ENCODE peak calls at places on chromosomes 2 and 18, in seven cellular contexts. One of them, this sample, is unnamed.

GRCh38 chr2:26528186-26528585 is 50.3 kb upstream of the OTOF start:
- DNase-seq in K562: no peak
- DNase-seq in gastrocnemius medialis: no peak
- DNase-seq in prostate gland: no peak
- DNase-seq in HepG2: no peak
- DNase-seq in ovary: no peak
- DNase-seq in heart left ventricle: no peak
- DNase-seq in this sample: no peak

GRCh38 chr2:82790277-82791021 is 1668.6 kb downstream of the SUCLG1 start:
- DNase-seq in gastrocnemius medialis: no peak
- DNase-seq in K562: no peak
- DNase-seq in ovary: no peak
- DNase-seq in HepG2: peak
- DNase-seq in prostate gland: no peak
- DNase-seq in heart left ventricle: no peak
- DNase-seq in this sample: no peak

GRCh38 chr2:181178823-181179412 is 198.5 kb downstream of the UBE2E3 start:
- DNase-seq in HepG2: peak
- DNase-seq in K562: no peak
- DNase-seq in heart left ventricle: no peak
- DNase-seq in prostate gland: no peak
- DNase-seq in gastrocnemius medialis: no peak
- DNase-seq in ovary: no peak
- DNase-seq in this sample: peak

GRCh38 chr2:235508371-235509160 is 14.7 kb downstream of the AGAP1 start:
- DNase-seq in K562: no peak
- DNase-seq in heart left ventricle: no peak
- DNase-seq in HepG2: no peak
- DNase-seq in prostate gland: no peak
- DNase-seq in ovary: no peak
- DNase-seq in gastrocnemius medialis: no peak
- DNase-seq in this sample: no peak

GRCh38 chr2:181234429-181235410 is 222.5 kb upstream of the ITGA4 start:
- DNase-seq in prostate gland: no peak
- DNase-seq in gastrocnemius medialis: no peak
- DNase-seq in K562: no peak
- DNase-seq in heart left ventricle: no peak
- DNase-seq in HepG2: no peak
- DNase-seq in ovary: no peak
- DNase-seq in this sample: peak

GRCh38 chr2:10326707-10327594 is 24.2 kb downstream of the HPCAL1 start:
- DNase-seq in gastrocnemius medialis: no peak
- DNase-seq in K562: no peak
- DNase-seq in ovary: no peak
- DNase-seq in prostate gland: no peak
- DNase-seq in HepG2: peak
- DNase-seq in heart left ventricle: peak
- DNase-seq in this sample: no peak

GRCh38 chr2:157258520-157259326 is 1.2 kb downstream of the GALNT5 start:
- DNase-seq in K562: peak
- DNase-seq in heart left ventricle: no peak
- DNase-seq in gastrocnemius medialis: no peak
- DNase-seq in prostate gland: no peak
- DNase-seq in HepG2: no peak
- DNase-seq in ovary: no peak
- DNase-seq in this sample: peak

GRCh38 chr2:240322231-240322955 is 113.1 kb upstream of the GPC1 start:
- DNase-seq in prostate gland: no peak
- DNase-seq in heart left ventricle: no peak
- DNase-seq in HepG2: no peak
- DNase-seq in gastrocnemius medialis: peak
- DNase-seq in ovary: no peak
- DNase-seq in K562: no peak
- DNase-seq in this sample: no peak

GRCh38 chr2:28628506-28628905 is 123.1 kb upstream of the PPP1CB start:
- DNase-seq in heart left ventricle: no peak
- DNase-seq in K562: no peak
- DNase-seq in ovary: no peak
- DNase-seq in HepG2: no peak
- DNase-seq in gastrocnemius medialis: no peak
- DNase-seq in prostate gland: no peak
- DNase-seq in this sample: no peak

DNA sequence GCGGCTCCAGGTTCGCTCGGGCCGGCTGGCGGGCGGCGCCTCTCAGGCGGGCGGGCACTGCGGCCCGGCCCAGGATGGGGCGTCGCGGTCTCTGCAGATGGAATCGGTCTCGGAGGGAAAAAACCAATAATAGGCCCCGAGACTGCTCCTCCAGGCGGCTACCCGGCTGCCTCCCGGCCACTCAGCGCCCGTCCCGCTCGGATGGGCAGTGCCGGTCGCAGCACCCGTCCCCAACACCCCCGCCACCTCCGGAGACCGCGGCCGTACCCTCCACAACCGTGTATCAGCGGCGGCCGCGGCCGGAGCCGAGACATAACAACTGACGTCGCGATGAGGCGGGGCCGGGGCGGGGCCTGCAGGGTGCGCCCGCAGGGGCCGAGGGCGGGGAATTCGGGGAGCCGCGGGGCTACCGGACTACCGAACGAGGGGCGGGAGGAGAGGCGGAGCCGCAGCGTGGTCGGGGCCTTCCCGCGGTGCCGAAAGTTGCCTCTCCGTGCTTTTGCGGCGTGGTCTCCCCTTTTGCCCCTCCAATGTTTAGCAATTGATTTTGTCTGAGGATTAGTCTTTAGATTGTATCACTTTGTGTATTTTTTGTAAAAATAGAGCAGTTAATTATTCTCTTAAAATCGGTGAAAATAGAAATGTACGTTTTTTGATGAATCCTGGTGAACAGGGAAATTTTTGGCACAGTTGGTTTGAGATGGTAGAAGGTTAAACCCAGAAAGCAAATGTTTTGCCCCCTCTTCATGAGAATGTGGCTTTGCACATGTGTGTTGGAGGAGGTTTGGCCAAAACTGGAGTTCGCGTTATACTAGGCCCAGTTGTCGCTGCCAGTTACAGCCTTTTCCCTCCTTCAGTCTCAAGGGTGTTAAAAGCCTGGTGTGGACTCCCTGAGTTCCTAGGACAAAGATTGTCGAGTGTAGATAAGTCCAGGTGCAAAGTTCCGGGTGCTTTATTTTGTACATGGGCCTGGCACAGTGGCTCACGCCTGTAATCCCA is at the start of gene RNF103:
- DNase-seq in ovary: peak
- DNase-seq in gastrocnemius medialis: peak
- DNase-seq in HepG2: peak
- DNase-seq in prostate gland: peak
- DNase-seq in K562: peak
- DNase-seq in heart left ventricle: peak
- DNase-seq in this sample: peak
- TF ChIP-seq POLR2A in ovary: peak
- TF ChIP-seq POLR2A in gastrocnemius medialis: peak
- TF ChIP-seq POLR2A in HepG2: peak
- TF ChIP-seq POLR2A in prostate gland: peak
- TF ChIP-seq POLR2A in K562: peak
- TF ChIP-seq POLR2A in heart left ventricle: peak
- TF ChIP-seq POLR2A in this sample: peak

GRCh38 chr2:208256192-208256782 is 1.4 kb upstream of the IDH1 start:
- DNase-seq in K562: no peak
- DNase-seq in gastrocnemius medialis: no peak
- DNase-seq in HepG2: peak
- DNase-seq in heart left ventricle: no peak
- DNase-seq in prostate gland: no peak
- DNase-seq in ovary: no peak
- DNase-seq in this sample: no peak

GRCh38 chr2:208253518-208254117 is 1.3 kb downstream of the IDH1 start:
- DNase-seq in ovary: no peak
- DNase-seq in K562: no peak
- DNase-seq in heart left ventricle: no peak
- DNase-seq in prostate gland: no peak
- DNase-seq in HepG2: no peak
- DNase-seq in gastrocnemius medialis: no peak
- DNase-seq in this sample: no peak

GRCh38 chr2:208254118-208254870 is 577 bp downstream of the IDH1 start:
- DNase-seq in K562: peak
- DNase-seq in prostate gland: peak
- DNase-seq in heart left ventricle: peak
- DNase-seq in gastrocnemius medialis: peak
- DNase-seq in HepG2: peak
- DNase-seq in ovary: peak
- DNase-seq in this sample: peak

GRCh38 chr2:208255557-208256106 is 761 bp upstream of the IDH1 start:
- DNase-seq in prostate gland: no peak
- DNase-seq in gastrocnemius medialis: no peak
- DNase-seq in HepG2: no peak
- DNase-seq in heart left ventricle: no peak
- DNase-seq in ovary: no peak
- DNase-seq in K562: no peak
- DNase-seq in this sample: no peak

DNA sequence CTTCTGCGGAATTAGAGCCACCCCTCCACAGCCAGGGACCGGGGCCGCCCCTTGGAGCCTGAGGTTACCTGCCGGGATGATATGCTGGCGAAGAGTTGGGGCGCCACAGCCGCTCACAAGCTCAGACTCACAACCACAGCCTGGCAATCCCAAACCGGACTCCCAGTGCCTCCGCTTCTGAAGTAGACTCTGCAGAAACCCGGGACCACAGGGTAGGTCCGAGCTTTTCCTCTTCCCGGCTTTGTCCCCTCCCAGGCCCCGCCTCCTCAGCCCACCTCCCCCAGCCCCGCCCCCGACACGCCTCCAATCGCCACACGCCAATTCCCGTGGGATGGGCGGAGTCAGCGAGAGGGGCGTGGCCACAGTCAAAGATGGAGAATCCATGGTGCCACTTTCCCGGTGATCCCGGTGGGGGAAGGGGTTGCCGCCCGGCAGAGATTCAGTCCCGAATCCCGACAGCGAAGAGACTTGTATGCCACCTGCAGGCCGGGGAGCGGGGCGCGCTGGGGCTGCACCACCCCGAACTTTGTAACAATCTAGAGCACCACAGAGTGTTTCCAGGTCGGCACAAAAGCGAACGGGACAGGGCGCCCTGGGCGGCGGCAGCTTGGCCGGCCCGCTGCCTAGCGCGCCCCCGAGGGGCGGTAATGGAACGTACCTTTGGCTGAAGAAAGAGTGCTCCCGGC is at the start of gene IDH1:
- DNase-seq in gastrocnemius medialis: peak
- DNase-seq in K562: peak
- DNase-seq in heart left ventricle: peak
- DNase-seq in prostate gland: peak
- DNase-seq in ovary: peak
- DNase-seq in HepG2: peak
- DNase-seq in this sample: peak
- TF ChIP-seq POLR2A in gastrocnemius medialis: no peak
- TF ChIP-seq POLR2A in K562: peak
- TF ChIP-seq POLR2A in heart left ventricle: peak
- TF ChIP-seq POLR2A in prostate gland: peak
- TF ChIP-seq POLR2A in ovary: no peak
- TF ChIP-seq POLR2A in HepG2: peak
- TF ChIP-seq POLR2A in this sample: peak

DNA sequence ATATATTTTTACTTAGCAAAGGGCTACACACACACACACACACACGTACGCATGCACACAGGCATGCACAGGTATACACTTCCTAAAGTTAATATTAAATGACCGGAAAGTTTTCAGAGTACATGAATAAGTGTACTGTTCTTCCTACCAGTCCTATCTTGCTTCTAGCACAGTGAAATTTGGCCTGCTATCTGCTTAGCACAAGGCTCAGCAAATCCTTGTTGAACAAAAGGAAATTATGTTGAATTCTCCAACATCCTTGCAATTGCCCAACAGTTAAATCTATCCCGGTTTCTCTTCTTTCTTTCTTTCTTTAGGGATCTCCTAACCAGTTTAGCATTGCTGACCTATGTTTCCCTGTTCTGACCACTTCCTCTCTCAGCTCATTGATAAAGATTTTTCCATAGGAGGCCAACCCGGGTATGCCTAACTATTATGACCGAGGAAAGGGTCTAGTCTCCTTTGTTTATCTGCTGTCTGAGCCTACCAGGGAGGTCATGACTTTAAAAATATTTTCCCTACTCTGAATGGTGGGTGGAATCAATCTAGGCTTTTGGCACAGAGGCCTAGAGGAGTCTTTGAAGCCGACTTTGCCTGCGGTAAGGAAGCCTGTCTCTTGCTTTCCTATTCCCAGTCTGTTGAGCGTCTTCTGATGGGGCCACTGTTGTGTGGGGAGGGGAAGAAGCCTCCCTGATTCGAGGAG is 400.7 kb downstream of the HRH4 start:
- DNase-seq in gastrocnemius medialis: no peak
- DNase-seq in HepG2: no peak
- DNase-seq in heart left ventricle: no peak
- DNase-seq in prostate gland: no peak
- DNase-seq in K562: no peak
- DNase-seq in ovary: no peak
- DNase-seq in this sample: no peak
- TF ChIP-seq POLR2A in gastrocnemius medialis: no peak
- TF ChIP-seq POLR2A in HepG2: no peak
- TF ChIP-seq POLR2A in heart left ventricle: no peak
- TF ChIP-seq POLR2A in prostate gland: no peak
- TF ChIP-seq POLR2A in K562: no peak
- TF ChIP-seq POLR2A in ovary: no peak
- TF ChIP-seq POLR2A in this sample: no peak

GRCh38 chr18:21386523-21387240 is 144.7 kb downstream of the GREB1L start:
- DNase-seq in HepG2: no peak
- DNase-seq in ovary: no peak
- DNase-seq in K562: no peak
- DNase-seq in gastrocnemius medialis: no peak
- DNase-seq in prostate gland: no peak
- DNase-seq in heart left ventricle: no peak
- DNase-seq in this sample: no peak

GRCh38 chr18:21393986-21394385 is 152.0 kb downstream of the GREB1L start:
- DNase-seq in gastrocnemius medialis: no peak
- DNase-seq in HepG2: no peak
- DNase-seq in heart left ventricle: peak
- DNase-seq in K562: no peak
- DNase-seq in prostate gland: no peak
- DNase-seq in ovary: no peak
- DNase-seq in this sample: no peak

GRCh38 chr18:21389903-21390302 is 147.9 kb downstream of the GREB1L start:
- DNase-seq in heart left ventricle: no peak
- DNase-seq in gastrocnemius medialis: no peak
- DNase-seq in prostate gland: no peak
- DNase-seq in HepG2: no peak
- DNase-seq in ovary: no peak
- DNase-seq in K562: no peak
- DNase-seq in this sample: no peak

GRCh38 chr18:21391074-21391673 is 149.1 kb downstream of the GREB1L start:
- DNase-seq in heart left ventricle: no peak
- DNase-seq in prostate gland: no peak
- DNase-seq in ovary: no peak
- DNase-seq in gastrocnemius medialis: no peak
- DNase-seq in K562: no peak
- DNase-seq in HepG2: no peak
- DNase-seq in this sample: no peak

DNA sequence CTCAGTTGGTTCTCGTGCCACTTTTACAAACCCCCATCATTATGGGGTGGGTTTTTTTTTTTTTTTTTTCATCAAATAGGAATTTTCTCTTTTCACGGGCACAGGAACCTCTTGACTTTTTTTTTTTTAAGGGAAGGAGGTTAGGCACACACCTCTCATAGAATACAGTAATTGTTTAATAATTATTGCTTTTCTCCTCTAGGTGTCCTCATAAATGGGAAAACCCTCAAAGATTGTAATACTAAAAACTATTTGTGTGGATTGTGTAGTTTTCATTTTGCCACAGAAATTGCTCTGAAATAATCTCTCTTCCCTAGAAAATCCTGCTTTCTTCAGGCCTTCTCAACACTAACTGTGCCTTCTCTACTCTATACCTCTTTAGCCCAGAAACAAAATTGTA is 147.3 kb downstream of the GREB1L start:
- DNase-seq in ovary: no peak
- DNase-seq in heart left ventricle: no peak
- DNase-seq in gastrocnemius medialis: no peak
- DNase-seq in prostate gland: no peak
- DNase-seq in K562: no peak
- DNase-seq in HepG2: no peak
- DNase-seq in this sample: no peak
- TF ChIP-seq POLR2A in ovary: no peak
- TF ChIP-seq POLR2A in heart left ventricle: no peak
- TF ChIP-seq POLR2A in gastrocnemius medialis: no peak
- TF ChIP-seq POLR2A in prostate gland: no peak
- TF ChIP-seq POLR2A in K562: no peak
- TF ChIP-seq POLR2A in HepG2: no peak
- TF ChIP-seq POLR2A in this sample: no peak